ENCODE peak calls at places on chromosome 15, in six cellular contexts. N is AG10803, J is stomach, T is AG04450, Z is astrocyte, K is GM23338. M is an unnamed sample.

GRCh38 chr15:90681480-90681879 is 35.7 kb upstream of the BLM start:
- DNase-seq in N (peak; percentile 88), J (no peak), T (peak; percentile 49), Z (peak; percentile 96), K (no peak), M (no peak)

GRCh38 chr15:67120009-67120838 is 54.8 kb downstream of the SMAD3 start:
- DNase-seq in N (no peak), J (no peak), T (no peak), Z (no peak), K (no peak), M (no peak)

GRCh38 chr15:88450125-88450798 is 16.9 kb downstream of the MRPL46 start:
- DNase-seq in N (peak; percentile 68), J (peak; percentile 51), T (peak; percentile 26), Z (peak; percentile 44), K (peak; percentile 91), M (peak; percentile 73)

GRCh38 chr15:48978638-48979037 is 14.9 kb upstream of the SHC4 start:
- DNase-seq in N (no peak), J (no peak), T (no peak), Z (no peak), K (no peak), M (no peak)

GRCh38 chr15:42107483-42107882 is 13.1 kb upstream of the PLA2G4D start:
- DNase-seq in N (no peak), J (peak; percentile 78), T (no peak), Z (no peak), K (no peak), M (peak; percentile 40)

GRCh38 chr15:25737218-25737643 is 125.9 kb downstream of the ATP10A start:
- DNase-seq in N (peak; percentile 9), J (no peak), T (no peak), Z (peak; percentile 29), K (no peak), M (no peak)

GRCh38 chr15:60573936-60574335 is 95.0 kb upstream of the ICE2 start:
- DNase-seq in N (no peak), J (no peak), T (no peak), Z (no peak), K (no peak), M (peak; percentile 90)

GRCh38 chr15:29888651-29889050 is 66.4 kb upstream of the TJP1 start:
- DNase-seq in N (no peak), J (no peak), T (peak; percentile 44), Z (peak; percentile 81), K (peak; percentile 62), M (no peak)

GRCh38 chr15:38928431-38928830 is 363.8 kb upstream of the RASGRP1 start:
- DNase-seq in N (no peak), J (no peak), T (no peak), Z (no peak), K (no peak), M (no peak)

GRCh38 chr15:91855684-91856553 is 2.4 kb downstream of the SLCO3A1 start:
- DNase-seq in N (no peak), J (peak; percentile 55), T (no peak), Z (no peak), K (peak; percentile 94), M (no peak)

GRCh38 chr15:94029495-94029894 is 201.9 kb upstream of the MCTP2 start:
- DNase-seq in N (peak; percentile 55), J (no peak), T (peak; percentile 23), Z (peak; percentile 83), K (no peak), M (no peak)

GRCh38 chr15:33074942-33075341 is 119.6 kb downstream of the FMN1 start:
- DNase-seq in N (peak; percentile 17), J (no peak), T (no peak), Z (no peak), K (peak; percentile 66), M (no peak)
- TF ChIP-seq CTCF in N (no peak), J (no peak), T (no peak), Z (no peak), K (peak; percentile 75), M (no peak)

GRCh38 chr15:55588818-55589122 is 625 bp upstream of the PYGO1 start:
- DNase-seq in N (no peak), J (no peak), T (no peak), Z (no peak), K (peak; percentile 28), M (no peak)
- H3K4me3 ChIP-seq in N (peak overlapping the region; percentile 74), J (peak overlapping the region; percentile 69), T (peak overlapping the region; percentile 68), Z (peak overlapping the region; percentile 64), K (peak overlapping the region; percentile 60), M (peak overlapping the region; percentile 4)

GRCh38 chr15:75203908-75204263 is 2.2 kb downstream of the C15orf39 start:
- DNase-seq in N (no peak), J (no peak), T (no peak), Z (no peak), K (no peak), M (peak; percentile 59)

GRCh38 chr15:75200765-75201608 is 695 bp upstream of the C15orf39 start:
- DNase-seq in N (no peak), J (peak; percentile 73), T (no peak), Z (no peak), K (peak; percentile 94), M (peak; percentile 85)

GRCh38 chr15:75203017-75203907 is 1.6 kb downstream of the C15orf39 start:
- DNase-seq in N (peak; percentile 11), J (no peak), T (no peak), Z (no peak), K (no peak), M (no peak)

GRCh38 chr15:75201609-75202250 is at the start of gene C15orf39:
- DNase-seq in N (peak; percentile 64), J (peak; percentile 76), T (no peak), Z (no peak), K (peak; percentile 69), M (peak; percentile 92)

DNA sequence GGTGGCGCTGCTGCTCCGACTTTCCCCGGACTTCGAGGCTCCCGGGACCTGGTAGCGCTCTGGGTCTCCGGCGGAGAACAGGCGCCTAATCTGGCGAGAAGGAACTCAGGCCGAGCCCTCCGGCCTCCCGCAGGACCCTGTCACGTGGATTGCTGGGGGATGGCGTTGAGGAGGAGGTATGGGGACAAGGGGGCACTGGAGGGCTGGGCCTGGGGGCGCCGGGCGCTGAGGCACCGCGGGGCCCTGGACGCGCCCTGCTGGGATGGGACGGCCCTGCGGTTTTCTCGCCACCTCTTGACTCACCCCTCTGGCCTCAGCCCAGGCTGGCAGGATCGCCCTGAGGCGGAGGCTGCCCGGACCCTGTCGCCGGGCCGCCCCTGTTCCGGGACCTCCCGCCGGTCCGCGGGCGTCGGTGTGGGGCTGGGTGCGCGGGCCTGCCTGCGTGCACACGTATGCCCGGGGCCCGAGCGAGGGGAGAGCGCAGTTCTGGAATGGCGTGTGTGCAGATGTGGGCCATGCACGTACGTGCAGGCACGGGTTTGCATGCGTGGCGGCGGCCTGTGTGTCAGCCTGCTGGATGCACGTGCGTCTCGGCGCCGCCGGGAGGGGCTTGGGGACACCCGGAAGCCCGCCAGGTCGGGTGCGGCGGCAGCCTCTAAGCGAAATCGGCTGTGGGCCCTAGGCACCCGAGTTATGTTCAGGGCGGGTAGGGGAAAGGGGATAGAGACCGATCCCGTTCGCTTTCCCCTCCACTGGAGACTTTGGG is 752 bp downstream of the C15orf39 start:
- DNase-seq in N (peak; percentile 85), J (peak; percentile 85), T (peak; percentile 59), Z (peak; percentile 47), K (peak; percentile 61), M (peak; percentile 94)
- TF ChIP-seq CTCF in N (no peak), J (no peak), T (no peak), Z (no peak), K (peak; percentile 3), M (peak; percentile 15)

DNA sequence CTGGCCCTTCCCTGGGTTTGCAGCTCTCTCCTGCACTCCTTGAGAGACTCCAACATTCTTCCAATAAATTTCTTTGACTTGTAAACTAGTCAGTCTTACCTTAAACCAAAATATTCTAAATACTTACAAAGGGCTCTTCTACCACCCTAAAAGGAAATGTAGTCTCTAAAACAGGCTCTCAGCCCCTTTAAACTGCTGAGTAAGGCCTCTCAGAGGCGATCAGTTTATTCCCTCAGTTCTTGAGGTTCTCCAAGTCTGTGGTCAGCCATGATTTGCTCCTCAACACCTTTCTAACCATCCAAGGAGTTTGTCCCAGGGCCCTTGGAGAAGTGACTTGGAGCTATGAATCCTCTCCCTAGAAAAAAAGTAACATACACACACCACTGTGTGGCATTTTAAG is 64.8 kb downstream of the WHAMM start:
- DNase-seq in N (no peak), J (no peak), T (no peak), Z (no peak), K (no peak), M (no peak)
- H3K4me3 ChIP-seq in N (no peak overlapping the region), J (no peak overlapping the region), T (no peak overlapping the region), Z (no peak overlapping the region), K (no peak overlapping the region), M (no peak overlapping the region)

M was measured in GM12865.